ENCODE peak calls at places on chromosome 18, in ten cellular contexts. M is colonic mucosa; V is CD8-positive, alpha-beta memory T cell; D is endothelial cell of umbilical vein; J is pancreas; H is tibial nerve; F is Panc1; B is substantia nigra; O is breast epithelium; E is neuronal stem cell. Q is an unnamed sample.

GRCh38 chr18:8046421-8046820 is 479.3 kb downstream of the PTPRM start:
- DNase-seq in M (no peak), V (no peak), D (no peak), J (no peak), H (no peak), F (no peak), B (no peak), O (no peak), E (no peak), Q (no peak)

GRCh38 chr18:29560270-29560669 is 1383.3 kb upstream of the CDH2 start:
- DNase-seq in M (no peak), V (no peak), D (no peak), J (no peak), H (no peak), F (no peak), B (no peak), O (no peak), E (no peak), Q (no peak)

GRCh38 chr18:7779226-7779625 is 212.1 kb downstream of the PTPRM start:
- DNase-seq in M (no peak), V (no peak), D (no peak), J (no peak), H (no peak), F (no peak), B (no peak), O (no peak), E (no peak), Q (no peak)

GRCh38 chr18:6010284-6010683 is 115.0 kb upstream of the TMEM200C start:
- DNase-seq in M (no peak), V (no peak), D (no peak), J (no peak), H (no peak), F (no peak), B (no peak), O (no peak), E (no peak), Q (no peak)

GRCh38 chr18:40925071-40925541 is 1029.9 kb upstream of the PIK3C3 start:
- DNase-seq in M (no peak), V (no peak), D (no peak), J (no peak), H (no peak), F (no peak), B (no peak), O (no peak), E (no peak), Q (no peak)

GRCh38 chr18:28002841-28003240 is 174.1 kb downstream of the CDH2 start:
- DNase-seq in M (no peak), V (no peak), D (no peak), J (no peak), H (no peak), F (no peak), B (no peak), O (no peak), E (no peak), Q (no peak)

GRCh38 chr18:5197032-5197434 is at the start of gene AKAIN1:
- DNase-seq in M (no peak), V (no peak), D (peak; percentile 31), J (peak; percentile 59), H (no peak), F (no peak), B (peak; percentile 13), O (no peak), E (peak; percentile 80), Q (no peak)

GRCh38 chr18:9174302-9174701 is 37.7 kb downstream of the ANKRD12 start:
- DNase-seq in M (no peak), V (no peak), D (no peak), J (no peak), H (no peak), F (no peak), B (no peak), O (no peak), E (no peak), Q (no peak)

GRCh38 chr18:23422751-23423418 is 30.2 kb upstream of the RIOK3 start:
- DNase-seq in M (peak; percentile 77), V (peak; percentile 36), D (no peak), J (no peak), H (no peak), F (no peak), B (no peak), O (no peak), E (no peak), Q (no peak)

DNA sequence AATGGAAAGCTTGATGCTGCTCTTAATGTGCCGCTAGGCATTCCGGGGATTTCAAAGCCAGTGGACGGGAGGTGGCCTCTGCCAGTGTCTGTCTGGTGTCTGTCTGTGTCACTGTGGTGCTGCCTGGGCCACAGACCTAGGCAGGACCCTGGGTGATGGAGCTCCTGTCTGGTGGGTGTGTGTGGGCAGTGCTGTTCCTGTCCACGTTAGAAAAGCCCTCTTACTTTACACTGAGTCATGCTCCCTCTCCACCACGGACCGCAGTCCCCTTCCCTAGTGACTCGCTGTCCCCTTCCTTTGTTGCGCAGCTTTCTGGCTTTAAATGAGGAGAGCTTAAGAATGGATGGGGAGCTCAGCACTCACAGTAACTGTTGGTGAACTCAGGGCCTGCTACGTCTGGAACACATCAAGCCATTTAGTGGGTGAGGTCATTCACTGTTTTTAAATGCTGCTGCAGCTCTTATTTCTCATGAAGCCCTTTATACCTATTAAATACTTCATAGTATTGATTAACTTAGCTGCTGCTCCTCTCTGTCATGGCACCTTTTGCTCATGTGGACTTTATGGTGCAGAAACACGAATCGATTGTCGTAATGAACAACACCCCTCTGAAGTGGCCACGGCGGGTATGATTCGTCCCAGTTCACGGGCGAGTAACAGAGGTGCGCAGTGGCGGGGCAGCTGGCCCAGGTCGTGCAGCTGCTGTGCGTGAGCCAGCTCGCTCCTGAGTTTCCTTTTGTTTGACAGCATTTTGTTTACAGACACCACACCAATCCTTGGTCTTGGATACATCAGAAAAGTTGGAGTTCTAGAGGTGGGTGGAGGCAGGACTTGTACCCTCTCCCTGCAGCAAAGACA is 100.3 kb downstream of the LDLRAD4 start:
- DNase-seq in M (no peak), V (no peak), D (no peak), J (no peak), H (no peak), F (no peak), B (no peak), O (no peak), E (no peak), Q (no peak)
- H3K27ac ChIP-seq in M (no peak overlapping the region), V (no peak overlapping the region), D (no peak overlapping the region), J (no peak overlapping the region), H (no peak overlapping the region), F (no peak overlapping the region), B (no peak overlapping the region), O (no peak overlapping the region), E (no peak overlapping the region), Q (no peak overlapping the region)

DNA sequence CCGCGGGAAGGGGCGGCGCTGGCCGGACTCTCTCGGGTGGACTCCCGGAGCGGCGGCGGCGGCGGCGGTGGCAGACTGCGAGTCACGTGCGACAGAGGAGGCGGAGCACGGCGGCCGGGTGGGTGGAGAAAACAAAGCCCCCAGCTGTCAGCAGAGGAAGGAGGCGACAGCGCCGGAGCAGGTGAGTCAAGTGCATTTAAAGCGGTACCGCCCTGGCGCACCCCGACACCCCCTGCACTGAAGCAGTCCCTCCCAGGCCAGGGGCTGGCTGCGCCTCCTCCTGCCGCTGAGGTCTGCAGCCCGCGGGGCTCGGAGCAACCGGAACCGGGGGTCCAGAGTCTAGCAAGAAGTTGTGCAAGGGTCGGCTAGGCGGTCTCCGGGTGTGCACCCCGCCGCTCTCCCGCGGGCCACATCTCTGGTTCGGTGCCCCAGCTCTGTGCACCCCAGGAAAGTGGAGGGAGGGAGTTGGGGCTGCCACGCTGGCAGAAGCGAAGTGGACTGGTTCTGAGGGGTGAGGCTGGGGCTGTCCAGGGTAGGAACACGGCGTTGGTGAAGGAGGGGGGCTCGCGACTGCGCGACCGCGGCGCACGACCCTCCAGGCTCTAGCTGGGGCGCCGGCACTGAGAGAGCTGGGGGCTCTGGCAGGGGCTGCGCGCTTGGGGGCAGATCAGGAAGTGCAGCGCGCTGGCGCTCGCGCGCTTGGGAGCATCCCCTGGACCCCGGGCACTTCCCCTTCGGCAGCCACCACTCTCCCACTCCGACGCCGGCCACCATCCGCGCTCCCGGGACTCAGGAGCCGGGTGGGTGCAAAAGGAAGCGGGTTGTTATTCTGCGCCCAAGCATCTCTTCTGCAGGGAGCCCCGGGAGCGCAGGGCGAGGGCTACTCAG is 64.1 kb upstream of the MAPRE2 start:
- DNase-seq in M (peak; percentile 95), V (peak; percentile 75), D (peak; percentile 55), J (peak; percentile 94), H (peak; percentile 28), F (no peak), B (peak; percentile 85), O (peak; percentile 75), E (peak; percentile 62), Q (peak; percentile 49)
- H3K27ac ChIP-seq in M (peak overlapping the region; percentile 85), V (peak overlapping the region; percentile 21), D (no peak overlapping the region), J (peak overlapping the region; percentile 82), H (peak overlapping the region; percentile 64), F (no peak overlapping the region), B (peak overlapping the region; percentile 97), O (peak overlapping the region; percentile 86), E (no peak overlapping the region), Q (no peak overlapping the region)

DNA sequence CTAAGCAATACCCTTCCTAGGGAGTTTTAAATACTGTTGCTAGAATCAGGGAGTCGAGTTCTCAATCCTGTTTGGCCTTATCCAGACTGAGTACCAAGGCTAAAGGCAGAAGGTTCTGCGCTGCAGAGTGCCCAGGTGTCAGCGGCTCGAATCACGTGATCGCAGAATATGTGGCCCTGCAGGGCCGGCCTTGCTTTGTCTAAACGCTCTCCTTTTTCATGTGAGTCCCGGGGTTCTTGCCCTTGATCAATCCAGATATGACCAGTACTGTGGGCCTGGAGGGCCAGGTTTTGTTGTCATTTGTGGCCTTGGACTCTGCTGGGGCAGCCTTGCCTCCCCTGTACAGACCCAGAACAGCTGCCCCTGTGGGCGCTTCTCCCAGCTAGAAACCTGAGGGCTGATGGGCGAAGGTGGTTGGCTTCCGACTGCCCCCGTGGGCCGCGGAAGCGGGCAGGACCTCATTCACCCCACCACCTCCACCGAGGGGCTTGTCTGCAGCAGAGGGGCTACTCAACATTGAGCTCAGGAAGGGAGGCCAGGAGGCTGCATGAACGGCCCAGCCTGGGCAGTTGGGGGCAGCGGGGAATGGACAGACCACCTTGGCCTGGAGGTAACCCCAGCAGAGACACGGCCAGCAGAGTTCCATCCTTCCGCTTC is 225.0 kb downstream of the ALPK2 start:
- DNase-seq in M (peak; percentile 15), V (no peak), D (no peak), J (peak; percentile 66), H (no peak), F (no peak), B (no peak), O (no peak), E (no peak), Q (no peak)
- H3K27ac ChIP-seq in M (no peak overlapping the region), V (no peak overlapping the region), D (no peak overlapping the region), J (no peak overlapping the region), H (no peak overlapping the region), F (no peak overlapping the region), B (no peak overlapping the region), O (no peak overlapping the region), E (no peak overlapping the region), Q (no peak overlapping the region)

DNA sequence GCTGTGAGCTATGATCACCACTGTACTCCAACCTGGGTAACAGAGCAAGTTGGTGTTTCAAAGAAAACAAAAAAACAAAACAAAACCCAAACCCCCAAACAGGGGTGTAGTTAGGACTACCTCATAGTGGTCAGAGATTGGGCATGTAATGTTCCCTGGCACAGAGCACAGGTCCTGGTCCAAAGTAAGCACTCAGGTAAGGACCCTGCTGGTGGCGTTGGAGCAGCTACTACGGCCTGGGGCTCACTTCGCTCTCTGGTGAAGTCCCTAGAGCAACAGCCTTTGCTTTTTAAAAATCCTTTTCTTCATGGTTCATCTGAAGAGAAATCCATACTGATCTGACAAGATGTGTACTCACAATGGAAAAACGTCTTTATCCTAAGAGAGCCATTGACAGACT is 130.4 kb downstream of the ZNF236 start:
- DNase-seq in M (no peak), V (no peak), D (no peak), J (no peak), H (no peak), F (no peak), B (no peak), O (no peak), E (no peak), Q (no peak)
- H3K27ac ChIP-seq in M (no peak overlapping the region), V (no peak overlapping the region), D (no peak overlapping the region), J (no peak overlapping the region), H (no peak overlapping the region), F (no peak overlapping the region), B (no peak overlapping the region), O (peak overlapping the region; percentile 43), E (no peak overlapping the region), Q (no peak overlapping the region)